ENCODE peak calls at places on chromosomes 3 and 15, in ten cellular contexts. One of them, this sample, is unnamed. For H3K4me1 and H3K9me3, the result is how much of the 10 kb centered on the place peaks cover.

GRCh38 chr3:154252759-154253638 is 71.3 kb downstream of the DHX36 start:
- DNase-seq in lung: peak
- DNase-seq in psoas muscle: peak
- DNase-seq in mesenchymal stem cell: peak
- DNase-seq in neuronal stem cell: peak
- DNase-seq in breast epithelium: peak
- DNase-seq in H9: peak
- DNase-seq in heart left ventricle: peak
- DNase-seq in colonic mucosa: peak
- DNase-seq in tibial artery: peak
- DNase-seq in this sample: peak

GRCh38 chr3:70120360-70120966 is 120.9 kb downstream of the SAMMSON start:
- DNase-seq in lung: peak
- DNase-seq in heart left ventricle: peak
- DNase-seq in colonic mucosa: peak
- DNase-seq in H9: peak
- DNase-seq in neuronal stem cell: peak
- DNase-seq in mesenchymal stem cell: peak
- DNase-seq in psoas muscle: peak
- DNase-seq in breast epithelium: peak
- DNase-seq in tibial artery: peak
- DNase-seq in this sample: peak

GRCh38 chr15:89379818-89380217 is 45.2 kb upstream of the POLG start:
- DNase-seq in breast epithelium: peak
- DNase-seq in H9: peak
- DNase-seq in colonic mucosa: no peak
- DNase-seq in tibial artery: no peak
- DNase-seq in heart left ventricle: no peak
- DNase-seq in neuronal stem cell: no peak
- DNase-seq in lung: no peak
- DNase-seq in mesenchymal stem cell: no peak
- DNase-seq in psoas muscle: no peak
- DNase-seq in this sample: no peak

GRCh38 chr3:195773956-195774537 is 37.7 kb downstream of the MUC4 start:
- DNase-seq in mesenchymal stem cell: no peak
- DNase-seq in colonic mucosa: no peak
- DNase-seq in lung: no peak
- DNase-seq in psoas muscle: no peak
- DNase-seq in neuronal stem cell: no peak
- DNase-seq in tibial artery: no peak
- DNase-seq in H9: no peak
- DNase-seq in heart left ventricle: no peak
- DNase-seq in breast epithelium: no peak
- DNase-seq in this sample: no peak

GRCh38 chr3:156802827-156803606 is 23.1 kb upstream of the LEKR1 start:
- DNase-seq in heart left ventricle: no peak
- DNase-seq in breast epithelium: no peak
- DNase-seq in colonic mucosa: no peak
- DNase-seq in H9: no peak
- DNase-seq in psoas muscle: no peak
- DNase-seq in tibial artery: no peak
- DNase-seq in mesenchymal stem cell: no peak
- DNase-seq in lung: no peak
- DNase-seq in neuronal stem cell: no peak
- DNase-seq in this sample: no peak

GRCh38 chr15:70524470-70524869 is 238.9 kb downstream of the UACA start:
- DNase-seq in breast epithelium: no peak
- DNase-seq in heart left ventricle: no peak
- DNase-seq in neuronal stem cell: no peak
- DNase-seq in lung: no peak
- DNase-seq in H9: peak
- DNase-seq in mesenchymal stem cell: no peak
- DNase-seq in psoas muscle: no peak
- DNase-seq in colonic mucosa: no peak
- DNase-seq in tibial artery: no peak
- DNase-seq in this sample: peak

GRCh38 chr3:52317601-52318000 is 1.5 kb downstream of the DNAH1 start:
- DNase-seq in neuronal stem cell: peak
- DNase-seq in H9: peak
- DNase-seq in heart left ventricle: peak
- DNase-seq in tibial artery: no peak
- DNase-seq in mesenchymal stem cell: peak
- DNase-seq in psoas muscle: peak
- DNase-seq in breast epithelium: peak
- DNase-seq in colonic mucosa: peak
- DNase-seq in lung: peak
- DNase-seq in this sample: no peak

GRCh38 chr3:174659516-174659915 is 199.6 kb upstream of the NAALADL2 start:
- DNase-seq in mesenchymal stem cell: no peak
- DNase-seq in colonic mucosa: no peak
- DNase-seq in lung: no peak
- DNase-seq in neuronal stem cell: no peak
- DNase-seq in tibial artery: no peak
- DNase-seq in H9: no peak
- DNase-seq in heart left ventricle: no peak
- DNase-seq in breast epithelium: no peak
- DNase-seq in psoas muscle: no peak
- DNase-seq in this sample: peak

DNA sequence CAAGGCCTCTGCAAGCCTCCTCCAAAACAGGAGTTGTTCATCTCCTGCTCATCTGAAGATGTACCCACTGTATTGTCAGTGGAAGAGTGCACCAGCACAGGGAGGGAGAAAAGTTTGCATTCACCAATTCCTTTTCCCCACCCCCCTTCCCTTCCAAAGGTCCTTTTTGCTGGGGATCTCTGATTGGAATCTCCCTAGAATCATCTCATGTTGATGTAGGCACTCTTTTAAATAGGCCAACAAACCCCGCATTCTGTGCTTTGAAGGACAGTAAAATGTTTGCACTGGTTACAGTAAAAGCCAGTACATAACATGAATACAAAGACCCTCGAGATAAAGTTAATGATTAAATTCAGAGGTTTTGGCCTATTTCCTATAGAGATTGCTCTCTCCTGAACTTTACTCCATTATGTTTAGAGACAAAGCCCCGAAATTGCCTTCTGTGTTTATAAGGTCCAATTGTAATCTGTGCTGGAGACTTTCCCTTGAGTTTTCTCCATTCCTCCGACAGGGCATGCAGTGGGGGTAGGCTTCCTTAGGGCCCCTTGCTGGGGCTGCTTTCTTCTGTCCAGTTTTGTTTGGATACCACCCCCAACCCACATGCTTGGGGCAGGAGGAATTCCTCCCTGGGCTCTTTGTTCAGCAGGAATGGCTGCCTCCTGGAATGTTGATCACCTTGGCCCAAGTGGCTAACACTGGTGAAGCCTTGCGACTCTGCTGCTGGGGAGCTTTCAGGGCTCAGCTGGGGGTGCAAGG is 22.5 kb downstream of the TRIM71 start:
- DNase-seq in mesenchymal stem cell: no peak
- DNase-seq in tibial artery: no peak
- DNase-seq in H9: peak
- DNase-seq in breast epithelium: no peak
- DNase-seq in heart left ventricle: no peak
- DNase-seq in colonic mucosa: no peak
- DNase-seq in neuronal stem cell: peak
- DNase-seq in lung: no peak
- DNase-seq in psoas muscle: no peak
- DNase-seq in this sample: no peak
- H3K4me1 ChIP-seq in mesenchymal stem cell: under half
- H3K4me1 ChIP-seq in tibial artery: under half
- H3K4me1 ChIP-seq in H9: under half
- H3K4me1 ChIP-seq in breast epithelium: under half
- H3K4me1 ChIP-seq in heart left ventricle: under half
- H3K4me1 ChIP-seq in colonic mucosa: under half
- H3K4me1 ChIP-seq in neuronal stem cell: under half
- H3K4me1 ChIP-seq in lung: under half
- H3K4me1 ChIP-seq in psoas muscle: under half
- H3K4me1 ChIP-seq in this sample: under half

GRCh38 chr3:44047796-44048195 is 193.9 kb upstream of the TOPAZ1 start:
- DNase-seq in heart left ventricle: no peak
- DNase-seq in tibial artery: no peak
- DNase-seq in H9: no peak
- DNase-seq in breast epithelium: no peak
- DNase-seq in lung: no peak
- DNase-seq in neuronal stem cell: no peak
- DNase-seq in mesenchymal stem cell: no peak
- DNase-seq in colonic mucosa: no peak
- DNase-seq in psoas muscle: no peak
- DNase-seq in this sample: no peak

GRCh38 chr3:44050051-44050570 is 191.6 kb upstream of the TOPAZ1 start:
- DNase-seq in breast epithelium: no peak
- DNase-seq in mesenchymal stem cell: no peak
- DNase-seq in lung: no peak
- DNase-seq in heart left ventricle: no peak
- DNase-seq in neuronal stem cell: no peak
- DNase-seq in colonic mucosa: no peak
- DNase-seq in psoas muscle: no peak
- DNase-seq in H9: no peak
- DNase-seq in tibial artery: no peak
- DNase-seq in this sample: no peak

GRCh38 chr3:44050867-44051266 is 190.8 kb upstream of the TOPAZ1 start:
- DNase-seq in lung: no peak
- DNase-seq in neuronal stem cell: no peak
- DNase-seq in colonic mucosa: no peak
- DNase-seq in breast epithelium: no peak
- DNase-seq in heart left ventricle: no peak
- DNase-seq in psoas muscle: no peak
- DNase-seq in H9: no peak
- DNase-seq in tibial artery: no peak
- DNase-seq in mesenchymal stem cell: no peak
- DNase-seq in this sample: no peak

GRCh38 chr3:44048949-44049348 is 192.7 kb upstream of the TOPAZ1 start:
- DNase-seq in colonic mucosa: no peak
- DNase-seq in neuronal stem cell: no peak
- DNase-seq in breast epithelium: no peak
- DNase-seq in H9: no peak
- DNase-seq in heart left ventricle: no peak
- DNase-seq in tibial artery: no peak
- DNase-seq in psoas muscle: no peak
- DNase-seq in mesenchymal stem cell: no peak
- DNase-seq in lung: no peak
- DNase-seq in this sample: no peak

DNA sequence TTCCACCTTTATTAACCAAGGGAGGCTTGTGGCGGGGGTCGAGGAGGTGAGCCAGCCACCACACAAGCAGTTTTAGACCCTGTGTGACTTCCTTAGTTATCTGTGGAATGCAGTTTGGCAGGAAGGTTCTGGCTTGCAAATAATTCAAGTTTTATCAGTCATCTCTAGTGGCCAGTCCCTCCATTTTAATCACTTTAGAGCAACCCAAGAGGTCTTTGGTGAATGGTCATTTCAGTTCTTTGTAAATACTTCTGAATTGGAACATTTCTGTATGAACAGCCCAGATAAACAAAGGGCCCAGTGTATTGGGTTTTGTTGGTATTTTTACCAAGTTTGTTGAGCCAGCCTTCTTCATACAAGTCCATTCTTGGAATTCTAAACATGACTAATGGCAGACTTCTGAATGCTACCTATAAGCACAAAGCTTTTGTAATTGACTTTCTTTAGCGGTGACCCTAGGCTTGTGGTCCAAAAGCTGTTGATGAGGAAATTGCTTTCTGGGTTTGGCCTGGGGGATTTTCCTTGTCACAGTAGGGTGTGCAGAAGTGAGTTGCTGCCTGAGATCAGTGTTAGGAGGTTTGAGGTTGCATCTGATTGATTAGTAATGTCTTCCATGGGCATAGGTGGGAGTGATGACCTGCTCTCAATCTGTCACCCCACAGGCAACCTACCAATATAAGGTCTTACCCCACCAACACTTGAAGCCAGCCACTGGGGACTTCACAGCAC is 193.3 kb upstream of the TOPAZ1 start:
- DNase-seq in mesenchymal stem cell: no peak
- DNase-seq in psoas muscle: no peak
- DNase-seq in neuronal stem cell: no peak
- DNase-seq in lung: no peak
- DNase-seq in H9: no peak
- DNase-seq in breast epithelium: no peak
- DNase-seq in heart left ventricle: no peak
- DNase-seq in tibial artery: no peak
- DNase-seq in colonic mucosa: no peak
- DNase-seq in this sample: no peak
- H3K9me3 ChIP-seq in mesenchymal stem cell: under half
- H3K9me3 ChIP-seq in psoas muscle: under half
- H3K9me3 ChIP-seq in neuronal stem cell: under half
- H3K9me3 ChIP-seq in lung: under half
- H3K9me3 ChIP-seq in H9: under half
- H3K9me3 ChIP-seq in breast epithelium: under half
- H3K9me3 ChIP-seq in heart left ventricle: under half
- H3K9me3 ChIP-seq in tibial artery: under half
- H3K9me3 ChIP-seq in colonic mucosa: under half
- H3K9me3 ChIP-seq in this sample: under half

DNA sequence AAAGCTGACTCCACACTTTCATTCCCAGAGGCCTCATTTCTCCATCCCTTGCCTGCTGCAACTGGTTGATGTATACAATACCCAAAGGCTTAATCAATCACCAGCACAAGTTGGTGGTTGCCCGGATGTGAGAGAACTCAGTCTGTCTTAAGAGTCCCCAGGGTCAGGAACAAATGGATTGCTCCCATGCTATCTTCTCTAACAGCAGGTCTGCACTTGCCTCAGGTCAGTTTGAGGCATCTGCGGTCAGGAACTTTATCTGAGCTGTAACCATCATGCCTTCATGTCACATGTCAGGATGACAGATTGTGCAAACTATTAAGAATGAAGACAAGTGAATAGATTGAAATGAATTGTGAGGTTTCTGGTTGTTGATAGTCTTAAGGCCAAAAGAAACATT is 56.1 kb downstream of the BFSP2 start:
- DNase-seq in lung: no peak
- DNase-seq in neuronal stem cell: no peak
- DNase-seq in tibial artery: no peak
- DNase-seq in colonic mucosa: no peak
- DNase-seq in breast epithelium: no peak
- DNase-seq in H9: no peak
- DNase-seq in psoas muscle: no peak
- DNase-seq in heart left ventricle: no peak
- DNase-seq in mesenchymal stem cell: no peak
- DNase-seq in this sample: no peak
- H3K4me1 ChIP-seq in lung: under half
- H3K4me1 ChIP-seq in neuronal stem cell: under half
- H3K4me1 ChIP-seq in tibial artery: under half
- H3K4me1 ChIP-seq in colonic mucosa: under half
- H3K4me1 ChIP-seq in breast epithelium: under half
- H3K4me1 ChIP-seq in H9: under half
- H3K4me1 ChIP-seq in psoas muscle: under half
- H3K4me1 ChIP-seq in heart left ventricle: under half
- H3K4me1 ChIP-seq in mesenchymal stem cell: under half
- H3K4me1 ChIP-seq in this sample: under half

GRCh38 chr15:84762840-84763572 is 14.6 kb downstream of the ZNF592 start:
- DNase-seq in breast epithelium: no peak
- DNase-seq in mesenchymal stem cell: no peak
- DNase-seq in neuronal stem cell: no peak
- DNase-seq in tibial artery: no peak
- DNase-seq in lung: no peak
- DNase-seq in psoas muscle: no peak
- DNase-seq in H9: no peak
- DNase-seq in colonic mucosa: no peak
- DNase-seq in heart left ventricle: no peak
- DNase-seq in this sample: no peak

GRCh38 chr15:84764585-84764984 is 16.2 kb downstream of the ZNF592 start:
- DNase-seq in tibial artery: no peak
- DNase-seq in heart left ventricle: no peak
- DNase-seq in H9: no peak
- DNase-seq in mesenchymal stem cell: no peak
- DNase-seq in colonic mucosa: no peak
- DNase-seq in breast epithelium: no peak
- DNase-seq in psoas muscle: no peak
- DNase-seq in neuronal stem cell: no peak
- DNase-seq in lung: no peak
- DNase-seq in this sample: no peak

GRCh38 chr15:84764989-84765388 is 16.6 kb downstream of the ZNF592 start:
- DNase-seq in colonic mucosa: no peak
- DNase-seq in neuronal stem cell: no peak
- DNase-seq in heart left ventricle: no peak
- DNase-seq in H9: no peak
- DNase-seq in lung: no peak
- DNase-seq in mesenchymal stem cell: no peak
- DNase-seq in tibial artery: no peak
- DNase-seq in psoas muscle: no peak
- DNase-seq in breast epithelium: no peak
- DNase-seq in this sample: no peak

GRCh38 chr15:84766461-84767005 is 18.1 kb downstream of the ZNF592 start:
- DNase-seq in mesenchymal stem cell: no peak
- DNase-seq in neuronal stem cell: no peak
- DNase-seq in lung: no peak
- DNase-seq in breast epithelium: no peak
- DNase-seq in tibial artery: no peak
- DNase-seq in H9: no peak
- DNase-seq in psoas muscle: no peak
- DNase-seq in colonic mucosa: no peak
- DNase-seq in heart left ventricle: no peak
- DNase-seq in this sample: no peak

DNA sequence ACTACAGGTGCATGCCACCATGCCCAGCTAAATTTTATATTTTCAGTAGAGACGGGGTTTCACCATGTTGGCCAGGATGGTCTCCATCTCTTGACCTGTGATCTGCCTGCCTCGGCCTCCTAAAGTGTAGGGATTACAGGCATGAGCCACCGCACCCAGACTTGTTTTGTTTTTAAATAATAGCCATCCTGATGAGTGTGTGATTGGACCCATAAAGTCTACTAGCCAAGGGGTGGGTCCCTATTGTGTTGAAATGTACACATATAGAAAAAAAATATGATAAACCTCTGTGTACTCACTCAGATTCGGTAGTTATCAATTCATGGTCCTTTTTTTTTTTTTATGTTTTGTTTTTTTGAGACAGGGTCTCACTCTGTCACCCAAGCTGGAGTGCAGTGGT is 17.3 kb downstream of the ZNF592 start:
- DNase-seq in tibial artery: no peak
- DNase-seq in mesenchymal stem cell: no peak
- DNase-seq in breast epithelium: no peak
- DNase-seq in psoas muscle: no peak
- DNase-seq in colonic mucosa: no peak
- DNase-seq in neuronal stem cell: no peak
- DNase-seq in H9: no peak
- DNase-seq in heart left ventricle: no peak
- DNase-seq in lung: no peak
- DNase-seq in this sample: no peak
- H3K9me3 ChIP-seq in tibial artery: under half
- H3K9me3 ChIP-seq in mesenchymal stem cell: under half
- H3K9me3 ChIP-seq in breast epithelium: under half
- H3K9me3 ChIP-seq in psoas muscle: under half
- H3K9me3 ChIP-seq in colonic mucosa: under half
- H3K9me3 ChIP-seq in neuronal stem cell: under half
- H3K9me3 ChIP-seq in H9: under half
- H3K9me3 ChIP-seq in heart left ventricle: under half
- H3K9me3 ChIP-seq in lung: under half
- H3K9me3 ChIP-seq in this sample: under half